ENCODE peak calls at places on chromosomes 4 and X, in five cellular contexts. One of them, this sample, is unnamed.

GRCh38 chrX:13934731-13935130 is 95.0 kb downstream of the GEMIN8 start:
- DNase-seq in thyroid gland: no peak
- DNase-seq in SJCRH30: peak
- DNase-seq in upper lobe of right lung: no peak
- DNase-seq in lower lobe of right lung: no peak
- DNase-seq in this sample: no peak

GRCh38 chrX:22686138-22686541 is 313.6 kb upstream of the DDX53 start:
- DNase-seq in thyroid gland: peak
- DNase-seq in SJCRH30: peak
- DNase-seq in upper lobe of right lung: no peak
- DNase-seq in lower lobe of right lung: no peak
- DNase-seq in this sample: peak

GRCh38 chr4:126752702-126753101 is 880.1 kb upstream of the INTU start:
- DNase-seq in thyroid gland: no peak
- DNase-seq in SJCRH30: peak
- DNase-seq in upper lobe of right lung: no peak
- DNase-seq in lower lobe of right lung: no peak
- DNase-seq in this sample: no peak

GRCh38 chrX:9651737-9652136 is 113.9 kb downstream of the GPR143 start:
- DNase-seq in thyroid gland: no peak
- DNase-seq in SJCRH30: peak
- DNase-seq in upper lobe of right lung: no peak
- DNase-seq in lower lobe of right lung: no peak
- DNase-seq in this sample: no peak

GRCh38 chr4:134057356-134057755 is 144.2 kb downstream of the PABPC4L start:
- DNase-seq in thyroid gland: no peak
- DNase-seq in SJCRH30: peak
- DNase-seq in upper lobe of right lung: no peak
- DNase-seq in lower lobe of right lung: no peak
- DNase-seq in this sample: no peak

GRCh38 chr4:73662709-73663546 is 42.7 kb upstream of the RASSF6 start:
- DNase-seq in thyroid gland: no peak
- DNase-seq in SJCRH30: peak
- DNase-seq in upper lobe of right lung: no peak
- DNase-seq in lower lobe of right lung: no peak
- DNase-seq in this sample: no peak

GRCh38 chr4:158496030-158496741 is 25.5 kb upstream of the RXFP1 start:
- DNase-seq in thyroid gland: no peak
- DNase-seq in SJCRH30: peak
- DNase-seq in upper lobe of right lung: peak
- DNase-seq in lower lobe of right lung: peak
- DNase-seq in this sample: no peak

GRCh38 chrX:129493643-129494042 is 29.6 kb downstream of the SMARCA1 start:
- DNase-seq in thyroid gland: no peak
- DNase-seq in SJCRH30: no peak
- DNase-seq in upper lobe of right lung: no peak
- DNase-seq in lower lobe of right lung: no peak
- DNase-seq in this sample: no peak

GRCh38 chrX:45454235-45454634 is 253.6 kb upstream of the DIPK2B start:
- DNase-seq in thyroid gland: no peak
- DNase-seq in SJCRH30: no peak
- DNase-seq in upper lobe of right lung: no peak
- DNase-seq in lower lobe of right lung: no peak
- DNase-seq in this sample: no peak

GRCh38 chrX:31227250-31227649 is 155.4 kb upstream of the FTHL17 start:
- DNase-seq in thyroid gland: no peak
- DNase-seq in SJCRH30: no peak
- DNase-seq in upper lobe of right lung: no peak
- DNase-seq in lower lobe of right lung: no peak
- DNase-seq in this sample: no peak

GRCh38 chr4:30847157-30847556 is 127.0 kb downstream of the PCDH7 start:
- DNase-seq in thyroid gland: no peak
- DNase-seq in SJCRH30: peak
- DNase-seq in upper lobe of right lung: no peak
- DNase-seq in lower lobe of right lung: no peak
- DNase-seq in this sample: no peak

GRCh38 chr4:165384186-165384585 is 5.4 kb downstream of the CPE start:
- DNase-seq in thyroid gland: no peak
- DNase-seq in SJCRH30: no peak
- DNase-seq in upper lobe of right lung: no peak
- DNase-seq in lower lobe of right lung: no peak
- DNase-seq in this sample: no peak
- H3K4me3 ChIP-seq in thyroid gland: no peak
- H3K4me3 ChIP-seq in SJCRH30: no peak
- H3K4me3 ChIP-seq in upper lobe of right lung: no peak
- H3K4me3 ChIP-seq in lower lobe of right lung: no peak
- H3K4me3 ChIP-seq in this sample: no peak

DNA sequence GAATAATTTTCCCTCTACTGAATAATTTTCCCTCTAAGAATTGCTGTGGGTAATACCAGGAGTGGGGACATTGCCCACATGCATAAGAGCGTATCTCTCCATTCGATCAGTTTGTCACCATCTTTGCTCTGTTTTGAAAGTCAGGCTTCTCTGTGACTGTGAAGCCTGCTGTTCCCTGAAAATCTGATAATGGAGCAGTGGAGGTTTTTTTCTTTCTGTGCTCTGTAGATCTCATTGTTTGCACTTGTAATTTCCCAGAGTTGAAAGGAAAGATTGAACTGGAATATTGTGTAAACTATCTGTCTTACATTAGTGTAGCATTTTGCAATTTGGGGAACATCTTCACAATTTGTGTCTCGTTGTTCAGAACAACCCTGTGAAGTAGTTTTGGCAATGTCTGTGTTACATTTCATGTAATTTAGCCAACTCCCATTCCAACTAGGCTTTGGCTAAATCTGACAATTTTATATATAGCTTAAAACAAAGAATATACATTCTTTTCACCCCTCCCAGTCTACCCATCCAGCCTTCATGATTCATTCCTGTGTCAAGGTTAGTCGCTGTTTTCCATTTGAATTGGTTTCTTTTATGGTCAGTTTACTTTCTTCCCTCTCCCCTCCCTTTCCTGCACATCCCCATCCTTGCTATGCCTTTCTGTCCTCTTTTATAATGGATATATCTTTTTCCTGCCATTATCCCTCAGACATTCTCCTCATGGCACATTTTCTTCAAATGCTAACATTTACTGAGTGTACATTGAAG is 4.5 kb downstream of the ZXDB start:
- DNase-seq in thyroid gland: no peak
- DNase-seq in SJCRH30: no peak
- DNase-seq in upper lobe of right lung: no peak
- DNase-seq in lower lobe of right lung: no peak
- DNase-seq in this sample: no peak
- H3K4me3 ChIP-seq in thyroid gland: no peak
- H3K4me3 ChIP-seq in SJCRH30: no peak
- H3K4me3 ChIP-seq in upper lobe of right lung: no peak
- H3K4me3 ChIP-seq in lower lobe of right lung: peak
- H3K4me3 ChIP-seq in this sample: peak

GRCh38 chr4:25973346-25973745 is 59.3 kb downstream of the SMIM20 start:
- DNase-seq in thyroid gland: no peak
- DNase-seq in SJCRH30: no peak
- DNase-seq in upper lobe of right lung: no peak
- DNase-seq in lower lobe of right lung: no peak
- DNase-seq in this sample: no peak
- H3K4me3 ChIP-seq in thyroid gland: no peak
- H3K4me3 ChIP-seq in SJCRH30: no peak
- H3K4me3 ChIP-seq in upper lobe of right lung: no peak
- H3K4me3 ChIP-seq in lower lobe of right lung: no peak
- H3K4me3 ChIP-seq in this sample: no peak

DNA sequence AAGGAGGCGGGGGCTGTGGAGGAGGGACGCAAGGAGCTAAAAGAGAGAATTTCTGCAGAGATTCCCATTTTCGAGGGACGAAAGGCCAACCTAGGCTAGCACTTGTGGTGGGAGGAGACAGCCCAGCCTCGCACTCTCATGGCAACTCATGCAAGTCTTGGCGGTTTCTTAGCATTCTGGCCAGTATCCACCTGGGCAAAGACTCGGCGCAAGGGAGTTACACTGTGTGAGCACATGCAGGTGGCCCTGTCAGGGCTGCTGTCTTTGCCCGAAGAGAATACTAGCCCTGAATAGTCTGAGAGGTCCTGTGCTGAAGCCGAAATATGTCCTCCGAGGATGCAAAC is 15.5 kb downstream of the MCF2 start:
- DNase-seq in thyroid gland: peak
- DNase-seq in SJCRH30: no peak
- DNase-seq in upper lobe of right lung: no peak
- DNase-seq in lower lobe of right lung: no peak
- DNase-seq in this sample: no peak
- H3K4me3 ChIP-seq in thyroid gland: no peak
- H3K4me3 ChIP-seq in SJCRH30: no peak
- H3K4me3 ChIP-seq in upper lobe of right lung: peak
- H3K4me3 ChIP-seq in lower lobe of right lung: peak
- H3K4me3 ChIP-seq in this sample: peak

DNA sequence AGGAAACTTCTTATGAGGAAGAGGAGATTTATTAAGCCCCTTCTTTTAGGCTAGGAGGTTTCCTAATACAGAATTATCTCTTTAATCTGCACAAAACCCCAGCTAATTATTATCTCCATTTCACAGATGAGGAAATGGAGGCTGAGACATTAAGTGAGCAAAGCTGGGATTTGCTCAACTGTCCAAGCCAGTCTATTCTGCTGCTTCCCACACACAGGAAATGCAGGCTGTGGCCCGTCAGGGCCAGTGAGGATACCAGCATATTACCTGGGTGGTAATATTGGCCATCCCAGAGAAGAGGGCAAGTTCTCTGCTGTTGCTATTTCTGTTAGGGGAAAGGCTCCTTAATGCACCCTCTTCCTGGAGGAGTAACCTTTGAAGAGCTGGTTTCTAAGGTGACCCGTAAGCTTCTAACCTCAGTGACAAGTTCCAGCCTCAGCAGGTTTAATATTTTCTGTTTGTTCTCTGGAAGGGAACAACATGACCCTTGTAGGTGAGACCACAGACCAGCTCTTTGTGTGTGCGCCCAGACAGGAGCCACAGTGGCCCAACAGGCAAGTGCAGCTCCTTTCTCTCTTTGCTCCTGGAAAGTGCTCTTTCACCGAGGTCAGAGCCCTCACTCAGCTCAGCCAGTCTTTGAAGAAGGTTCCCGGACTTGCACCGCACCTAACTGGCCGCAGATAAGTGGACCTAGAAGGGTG is 35.6 kb downstream of the TBC1D9 start:
- DNase-seq in thyroid gland: no peak
- DNase-seq in SJCRH30: no peak
- DNase-seq in upper lobe of right lung: no peak
- DNase-seq in lower lobe of right lung: no peak
- DNase-seq in this sample: peak
- H3K4me3 ChIP-seq in thyroid gland: no peak
- H3K4me3 ChIP-seq in SJCRH30: no peak
- H3K4me3 ChIP-seq in upper lobe of right lung: peak
- H3K4me3 ChIP-seq in lower lobe of right lung: peak
- H3K4me3 ChIP-seq in this sample: peak

DNA sequence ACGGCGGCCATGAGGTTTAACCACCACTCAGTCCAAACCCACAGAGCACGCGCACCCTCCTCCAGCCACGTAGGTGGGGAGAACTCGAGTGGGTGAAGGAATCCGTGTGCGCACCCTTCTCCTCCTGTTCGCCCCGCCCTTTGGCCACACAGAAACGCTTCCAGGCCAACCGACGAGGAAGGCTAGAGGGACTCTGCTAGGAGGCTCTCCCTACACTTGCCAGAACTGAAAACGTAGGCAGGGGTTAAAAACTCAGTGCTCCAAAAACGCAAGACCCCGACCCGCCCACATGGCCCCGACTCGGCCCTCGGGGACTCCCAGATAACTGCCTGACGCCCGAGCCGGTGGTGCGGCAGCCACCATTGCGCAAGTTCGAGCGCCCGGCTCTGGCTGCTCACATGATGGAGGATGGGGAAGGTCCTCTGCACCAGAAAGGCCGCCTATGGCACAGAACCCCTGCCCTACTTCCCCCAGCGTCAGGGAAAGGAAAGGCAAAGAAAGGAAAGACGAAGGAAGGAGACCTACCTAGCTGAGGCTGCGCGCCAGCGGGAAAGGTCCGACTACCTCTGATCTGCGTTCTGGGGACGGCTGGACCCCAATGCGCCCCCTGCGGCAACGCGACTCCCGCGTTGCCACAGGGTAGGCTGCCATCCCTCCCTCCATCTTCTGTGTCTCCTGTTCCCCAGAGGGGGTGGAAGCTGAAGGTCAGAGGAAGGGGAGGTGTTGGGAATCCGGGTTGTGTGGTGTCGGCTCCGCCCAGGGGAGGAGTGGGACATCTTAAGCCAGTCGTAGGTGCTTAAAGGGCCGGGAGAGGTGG is 201.9 kb upstream of the AGTR2 start:
- DNase-seq in thyroid gland: peak
- DNase-seq in SJCRH30: peak
- DNase-seq in upper lobe of right lung: peak
- DNase-seq in lower lobe of right lung: peak
- DNase-seq in this sample: peak
- H3K4me3 ChIP-seq in thyroid gland: peak
- H3K4me3 ChIP-seq in SJCRH30: peak
- H3K4me3 ChIP-seq in upper lobe of right lung: peak
- H3K4me3 ChIP-seq in lower lobe of right lung: peak
- H3K4me3 ChIP-seq in this sample: peak

This sample was measured in kidney.